ENCODE peak calls at places on chromosomes 5 and 9, in five cellular contexts. One of them, this sample, is unnamed.
A peak's percentile ranks its signal among the peaks of the same experiment; 100 is the strongest.

GRCh38 chr5:131496400-131496713 is 138.7 kb downstream of the RAPGEF6 start:
- DNase-seq in NAMALWA: peak; percentile 29
- DNase-seq in fibroblast of pulmonary artery: no peak
- DNase-seq in cerebellar cortex: no peak
- DNase-seq in anterior cingulate cortex: no peak
- DNase-seq in this sample: no peak

GRCh38 chr5:88883059-88883565 is at the start of gene MEF2C:
- DNase-seq in NAMALWA: peak; percentile 92
- DNase-seq in fibroblast of pulmonary artery: peak; percentile 95
- DNase-seq in cerebellar cortex: peak; percentile 77
- DNase-seq in anterior cingulate cortex: peak; percentile 80
- DNase-seq in this sample: peak; percentile 87

GRCh38 chr9:126893079-126893478 is 21.5 kb upstream of the RALGPS1 start:
- DNase-seq in fibroblast of pulmonary artery: no peak
- DNase-seq in anterior cingulate cortex: no peak
- DNase-seq in NAMALWA: peak; percentile 30
- DNase-seq in cerebellar cortex: peak; percentile 44
- DNase-seq in this sample: peak; percentile 25

GRCh38 chr5:38593959-38594358 is 37.5 kb upstream of the LIFR start:
- DNase-seq in anterior cingulate cortex: no peak
- DNase-seq in NAMALWA: no peak
- DNase-seq in fibroblast of pulmonary artery: no peak
- DNase-seq in cerebellar cortex: no peak
- DNase-seq in this sample: no peak

GRCh38 chr9:91117959-91118651 is 243.6 kb downstream of the AUH start:
- DNase-seq in cerebellar cortex: peak; percentile 66
- DNase-seq in NAMALWA: no peak
- DNase-seq in fibroblast of pulmonary artery: peak; percentile 72
- DNase-seq in anterior cingulate cortex: peak; percentile 26
- DNase-seq in this sample: peak; percentile 88

GRCh38 chr9:37529111-37529510 is 43.4 kb downstream of the POLR1E start:
- DNase-seq in cerebellar cortex: no peak
- DNase-seq in NAMALWA: no peak
- DNase-seq in anterior cingulate cortex: no peak
- DNase-seq in fibroblast of pulmonary artery: no peak
- DNase-seq in this sample: peak; percentile 46

GRCh38 chr5:161546463-161547301 is at the start of gene GABRB2:
- DNase-seq in anterior cingulate cortex: peak; percentile 71
- DNase-seq in fibroblast of pulmonary artery: peak; percentile 39
- DNase-seq in cerebellar cortex: peak; percentile 83
- DNase-seq in NAMALWA: no peak
- DNase-seq in this sample: peak; percentile 21

GRCh38 chr9:131393622-131394463 is at the start of gene PRRC2B:
- DNase-seq in fibroblast of pulmonary artery: peak; percentile 84
- DNase-seq in NAMALWA: peak; percentile 85
- DNase-seq in cerebellar cortex: peak; percentile 68
- DNase-seq in anterior cingulate cortex: peak; percentile 83
- DNase-seq in this sample: peak; percentile 79

GRCh38 chr9:89802809-89803355 is 198.1 kb downstream of the GADD45G start:
- DNase-seq in fibroblast of pulmonary artery: peak; percentile 39
- DNase-seq in cerebellar cortex: no peak
- DNase-seq in anterior cingulate cortex: peak; percentile 23
- DNase-seq in NAMALWA: no peak
- DNase-seq in this sample: peak; percentile 40

GRCh38 chr5:181186022-181186421 is 19.0 kb downstream of the TRIM7 start:
- DNase-seq in fibroblast of pulmonary artery: no peak
- DNase-seq in anterior cingulate cortex: no peak
- DNase-seq in cerebellar cortex: no peak
- DNase-seq in NAMALWA: no peak
- DNase-seq in this sample: no peak

GRCh38 chr9:83270116-83270515 is 207.2 kb upstream of the RASEF start:
- DNase-seq in NAMALWA: no peak
- DNase-seq in cerebellar cortex: no peak
- DNase-seq in anterior cingulate cortex: no peak
- DNase-seq in fibroblast of pulmonary artery: no peak
- DNase-seq in this sample: no peak

GRCh38 chr9:110260911-110261310 is 4.6 kb upstream of the TXN start:
- DNase-seq in anterior cingulate cortex: no peak
- DNase-seq in NAMALWA: no peak
- DNase-seq in cerebellar cortex: no peak
- DNase-seq in fibroblast of pulmonary artery: no peak
- DNase-seq in this sample: no peak

GRCh38 chr9:114446036-114446435 is 58.3 kb upstream of the AKNA start:
- DNase-seq in fibroblast of pulmonary artery: peak; percentile 50
- DNase-seq in cerebellar cortex: no peak
- DNase-seq in NAMALWA: no peak
- DNase-seq in anterior cingulate cortex: no peak
- DNase-seq in this sample: peak; percentile 46

GRCh38 chr5:107808671-107809137 is 138.0 kb upstream of the EFNA5 start:
- DNase-seq in cerebellar cortex: no peak
- DNase-seq in fibroblast of pulmonary artery: no peak
- DNase-seq in NAMALWA: no peak
- DNase-seq in anterior cingulate cortex: no peak
- DNase-seq in this sample: peak; percentile 38

GRCh38 chr5:98454407-98454806 is 319.1 kb upstream of the RGMB start:
- DNase-seq in fibroblast of pulmonary artery: peak; percentile 54
- DNase-seq in anterior cingulate cortex: no peak
- DNase-seq in cerebellar cortex: no peak
- DNase-seq in NAMALWA: no peak
- DNase-seq in this sample: peak; percentile 67

GRCh38 chr9:90433398-90433890 is 209.2 kb downstream of the DIRAS2 start:
- DNase-seq in fibroblast of pulmonary artery: peak; percentile 10
- DNase-seq in NAMALWA: no peak
- DNase-seq in anterior cingulate cortex: no peak
- DNase-seq in cerebellar cortex: peak; percentile 55
- DNase-seq in this sample: peak; percentile 87

GRCh38 chr9:33416996-33417395 is 14.6 kb upstream of the AQP7 start:
- DNase-seq in fibroblast of pulmonary artery: no peak
- DNase-seq in cerebellar cortex: no peak
- DNase-seq in NAMALWA: no peak
- DNase-seq in anterior cingulate cortex: no peak
- DNase-seq in this sample: no peak

GRCh38 chr5:171092194-171092593 is 216.9 kb upstream of the TLX3 start:
- DNase-seq in fibroblast of pulmonary artery: peak; percentile 78
- DNase-seq in NAMALWA: no peak
- DNase-seq in cerebellar cortex: no peak
- DNase-seq in anterior cingulate cortex: no peak
- DNase-seq in this sample: peak; percentile 83

GRCh38 chr9:82488702-82489578 is 500.4 kb downstream of the SPATA31D1 start:
- DNase-seq in fibroblast of pulmonary artery: peak; percentile 68
- DNase-seq in NAMALWA: no peak
- DNase-seq in anterior cingulate cortex: no peak
- DNase-seq in cerebellar cortex: no peak
- DNase-seq in this sample: peak; percentile 96

GRCh38 chr5:58412932-58413331 is 47.0 kb downstream of the PLK2 start:
- DNase-seq in fibroblast of pulmonary artery: no peak
- DNase-seq in anterior cingulate cortex: no peak
- DNase-seq in cerebellar cortex: no peak
- DNase-seq in NAMALWA: no peak
- DNase-seq in this sample: no peak

GRCh38 chr9:2810424-2811075 is 33.3 kb downstream of the PUM3 start:
- DNase-seq in cerebellar cortex: no peak
- DNase-seq in fibroblast of pulmonary artery: no peak
- DNase-seq in NAMALWA: no peak
- DNase-seq in anterior cingulate cortex: no peak
- DNase-seq in this sample: no peak

GRCh38 chr9:35645736-35646582 is 4.8 kb downstream of the SIT1 start:
- DNase-seq in fibroblast of pulmonary artery: no peak
- DNase-seq in NAMALWA: peak; percentile 50
- DNase-seq in anterior cingulate cortex: peak; percentile 20
- DNase-seq in cerebellar cortex: peak; percentile 64
- DNase-seq in this sample: peak; percentile 54